ENCODE peak calls at places on chromosome 4, in four cellular contexts. Q, F, U and D are unnamed samples.

GRCh38 chr4:71283642-71284257 is 55.1 kb upstream of the SLC4A4 start:
- DNase-seq in U (no peak), F (no peak), Q (no peak), D (peak; percentile 29)

GRCh38 chr4:15956179-15956850 is 6.7 kb downstream of the FGFBP2 start:
- DNase-seq in Q (no peak), U (peak; percentile 67), F (peak; percentile 39), D (peak; percentile 36)

GRCh38 chr4:181018472-181018871 is 1224.7 kb upstream of the TENM3 start:
- DNase-seq in Q (no peak), U (no peak), F (no peak), D (no peak)

GRCh38 chr4:108116423-108117168 is 52.1 kb downstream of the LEF1 start:
- DNase-seq in F (no peak), U (no peak), Q (no peak), D (no peak)

GRCh38 chr4:188429965-188430364 is 290.7 kb downstream of the TRIML1 start:
- DNase-seq in F (no peak), U (no peak), Q (no peak), D (no peak)

GRCh38 chr4:173937871-173938270 is 345.6 kb downstream of the FBXO8 start:
- DNase-seq in Q (no peak), F (no peak), U (no peak), D (no peak)

GRCh38 chr4:7725951-7726350 is 213.7 kb downstream of the AFAP1 start:
- DNase-seq in Q (no peak), F (no peak), U (no peak), D (no peak)

GRCh38 chr4:186624951-186625350 is 69.6 kb upstream of the MTNR1A start:
- DNase-seq in F (no peak), U (peak; percentile 85), Q (no peak), D (no peak)

GRCh38 chr4:10582059-10582686 is 102.4 kb downstream of the CLNK start:
- DNase-seq in Q (no peak), U (peak; percentile 79), F (peak; percentile 21), D (no peak)

GRCh38 chr4:136337216-136337615 is 1195.1 kb downstream of the PCDH18 start:
- DNase-seq in U (no peak), Q (no peak), F (no peak), D (no peak)